ENCODE peak calls at places on chromosomes 7 and 10, in eight cellular contexts. C is fibroblast of mammary gland; T is KBM-7; I is stimulated activated CD4-positive, alpha-beta T cell treated with anti-CD3 and anti-CD28 coated beads, Interleukin-1b, Interleukin-23, amount 100 ng/mL, for 24 hours; Q is AG08395; A is endodermal cell; H is activated T-cell treated with anti-CD3 and anti-CD28 coated beads, Interleukin-2, amount 50 U/mL, for 72 hours; W is ELR. J is an unnamed sample.

GRCh38 chr10:44243851-44244502 is 140.9 kb downstream of the CXCL12 start:
- DNase-seq in C (no peak), T (no peak), I (no peak), Q (no peak), A (no peak), H (no peak), W (no peak), J (no peak)

GRCh38 chr7:5514440-5515035 is 90.9 kb upstream of the TNRC18 start:
- DNase-seq in C (peak), T (no peak), I (no peak), Q (no peak), A (peak), H (no peak), W (no peak), J (no peak)

GRCh38 chr7:18667466-18667865 is 171.9 kb downstream of the HDAC9 start:
- DNase-seq in C (peak), T (peak), I (no peak), Q (peak), A (no peak), H (no peak), W (peak), J (no peak)

GRCh38 chr7:126501617-126502016 is 751.1 kb downstream of the GRM8 start:
- DNase-seq in C (no peak), T (no peak), I (no peak), Q (no peak), A (no peak), H (no peak), W (no peak), J (no peak)

GRCh38 chr7:83599131-83599530 is 49.8 kb downstream of the SEMA3E start:
- DNase-seq in C (no peak), T (no peak), I (no peak), Q (no peak), A (no peak), H (no peak), W (no peak), J (no peak)

GRCh38 chr7:81902536-81902935 is 132.7 kb upstream of the HGF start:
- DNase-seq in C (no peak), T (no peak), I (no peak), Q (no peak), A (no peak), H (no peak), W (no peak), J (no peak)

GRCh38 chr10:124285587-124286527 is 132.9 kb downstream of the OAT start:
- DNase-seq in C (no peak), T (no peak), I (no peak), Q (peak), A (peak), H (no peak), W (no peak), J (no peak)

GRCh38 chr7:150476819-150477631 is 26.6 kb downstream of the GIMAP8 start:
- DNase-seq in C (no peak), T (no peak), I (no peak), Q (no peak), A (no peak), H (no peak), W (no peak), J (no peak)

GRCh38 chr7:29116361-29116760 is 30.0 kb downstream of the CPVL start:
- DNase-seq in C (no peak), T (no peak), I (no peak), Q (no peak), A (no peak), H (no peak), W (no peak), J (peak)

GRCh38 chr7:39735903-39736302 is 112.5 kb downstream of the RALA start:
- DNase-seq in C (peak), T (peak), I (no peak), Q (no peak), A (peak), H (peak), W (no peak), J (peak)

GRCh38 chr7:43785425-43785824 is 26.9 kb downstream of the BLVRA start:
- DNase-seq in C (peak), T (no peak), I (no peak), Q (peak), A (no peak), H (no peak), W (peak), J (no peak)

GRCh38 chr7:68425377-68425776 is 1172.9 kb upstream of the AUTS2 start:
- DNase-seq in C (no peak), T (no peak), I (no peak), Q (no peak), A (no peak), H (no peak), W (no peak), J (no peak)

GRCh38 chr10:71347587-71348395 is 28.7 kb downstream of the SLC29A3 start:
- DNase-seq in C (no peak), T (no peak), I (no peak), Q (no peak), A (no peak), H (no peak), W (no peak), J (no peak)

GRCh38 chr7:95609277-95609971 is 13.1 kb upstream of the PDK4 start:
- DNase-seq in C (peak), T (peak), I (no peak), Q (peak), A (no peak), H (no peak), W (peak), J (peak)

GRCh38 chr10:127833804-127834203 is 58.9 kb downstream of the CLRN3 start:
- DNase-seq in C (no peak), T (no peak), I (no peak), Q (no peak), A (peak), H (no peak), W (no peak), J (no peak)

GRCh38 chr10:124756156-124756555 is 12.0 kb upstream of the FAM53B start:
- DNase-seq in C (no peak), T (no peak), I (no peak), Q (no peak), A (no peak), H (no peak), W (no peak), J (no peak)

GRCh38 chr7:40301486-40302065 is 166.8 kb downstream of the SUGCT start:
- DNase-seq in C (peak), T (no peak), I (no peak), Q (peak), A (no peak), H (no peak), W (no peak), J (no peak)

GRCh38 chr10:42932735-42933453 is 144.0 kb upstream of the RET start:
- DNase-seq in C (no peak), T (no peak), I (no peak), Q (no peak), A (peak), H (peak), W (no peak), J (no peak)

GRCh38 chr7:88328787-88329186 is 22.1 kb upstream of the STEAP4 start:
- DNase-seq in C (peak), T (no peak), I (no peak), Q (no peak), A (no peak), H (no peak), W (no peak), J (peak)

GRCh38 chr7:100200693-100201092 is 19.1 kb upstream of the PVRIG start:
- DNase-seq in C (no peak), T (no peak), I (no peak), Q (no peak), A (peak), H (no peak), W (no peak), J (no peak)

GRCh38 chr10:4008676-4009382 is 223.8 kb upstream of the KLF6 start:
- DNase-seq in C (peak), T (no peak), I (no peak), Q (no peak), A (no peak), H (no peak), W (peak), J (no peak)

GRCh38 chr7:44541028-44541869 is at the start of gene NPC1L1:
- DNase-seq in C (no peak), T (no peak), I (no peak), Q (no peak), A (peak), H (no peak), W (no peak), J (no peak)

J was measured in OCI-M1.